ENCODE peak calls at places on chromosome 16, in six cellular contexts. One of them, this sample, is unnamed.

GRCh38 chr16:15990902-15991301 is 41.5 kb downstream of the ABCC1 start:
- DNase-seq in left ventricle myocardium inferior: no peak
- DNase-seq in substantia nigra: no peak
- DNase-seq in EL: no peak
- DNase-seq in cardiac fibroblast: no peak
- DNase-seq in NCI-H146: no peak
- DNase-seq in this sample: no peak

GRCh38 chr16:88878967-88879787 is 12.7 kb upstream of the PABPN1L start:
- DNase-seq in left ventricle myocardium inferior: no peak
- DNase-seq in substantia nigra: no peak
- DNase-seq in EL: no peak
- DNase-seq in cardiac fibroblast: no peak
- DNase-seq in NCI-H146: no peak
- DNase-seq in this sample: no peak

GRCh38 chr16:25006504-25007055 is 8.6 kb downstream of the ARHGAP17 start:
- DNase-seq in left ventricle myocardium inferior: no peak
- DNase-seq in substantia nigra: no peak
- DNase-seq in EL: peak
- DNase-seq in cardiac fibroblast: peak
- DNase-seq in NCI-H146: no peak
- DNase-seq in this sample: no peak

GRCh38 chr16:30997887-30998711 is 12.3 kb downstream of the STX1B start:
- DNase-seq in left ventricle myocardium inferior: no peak
- DNase-seq in substantia nigra: no peak
- DNase-seq in EL: peak
- DNase-seq in cardiac fibroblast: peak
- DNase-seq in NCI-H146: no peak
- DNase-seq in this sample: no peak

GRCh38 chr16:52293209-52293608 is 253.7 kb downstream of the TOX3 start:
- DNase-seq in left ventricle myocardium inferior: no peak
- DNase-seq in substantia nigra: no peak
- DNase-seq in EL: no peak
- DNase-seq in cardiac fibroblast: no peak
- DNase-seq in NCI-H146: no peak
- DNase-seq in this sample: no peak

GRCh38 chr16:68367034-68367433 is 56.2 kb downstream of the PRMT7 start:
- DNase-seq in left ventricle myocardium inferior: no peak
- DNase-seq in substantia nigra: no peak
- DNase-seq in EL: peak
- DNase-seq in cardiac fibroblast: peak
- DNase-seq in NCI-H146: peak
- DNase-seq in this sample: no peak

GRCh38 chr16:73058616-73059409 is 10.9 kb upstream of the ZFHX3 start:
- DNase-seq in left ventricle myocardium inferior: peak
- DNase-seq in substantia nigra: no peak
- DNase-seq in EL: peak
- DNase-seq in cardiac fibroblast: peak
- DNase-seq in NCI-H146: peak
- DNase-seq in this sample: peak

GRCh38 chr16:58225965-58226602 is 28.2 kb upstream of the CSNK2A2 start:
- DNase-seq in left ventricle myocardium inferior: no peak
- DNase-seq in substantia nigra: no peak
- DNase-seq in EL: no peak
- DNase-seq in cardiac fibroblast: no peak
- DNase-seq in NCI-H146: no peak
- DNase-seq in this sample: no peak

GRCh38 chr16:2086136-2086742 is 38.5 kb downstream of the TSC2 start:
- DNase-seq in left ventricle myocardium inferior: no peak
- DNase-seq in substantia nigra: no peak
- DNase-seq in EL: no peak
- DNase-seq in cardiac fibroblast: no peak
- DNase-seq in NCI-H146: no peak
- DNase-seq in this sample: no peak

GRCh38 chr16:89017956-89018604 is 41.1 kb upstream of the CBFA2T3 start:
- DNase-seq in left ventricle myocardium inferior: peak
- DNase-seq in substantia nigra: no peak
- DNase-seq in EL: peak
- DNase-seq in cardiac fibroblast: no peak
- DNase-seq in NCI-H146: no peak
- DNase-seq in this sample: no peak

GRCh38 chr16:49776085-49776501 is 79.8 kb downstream of the ZNF423 start:
- DNase-seq in left ventricle myocardium inferior: peak
- DNase-seq in substantia nigra: no peak
- DNase-seq in EL: no peak
- DNase-seq in cardiac fibroblast: peak
- DNase-seq in NCI-H146: no peak
- DNase-seq in this sample: no peak

GRCh38 chr16:53099318-53100130 is 44.7 kb downstream of the CHD9 start:
- DNase-seq in left ventricle myocardium inferior: peak
- DNase-seq in substantia nigra: peak
- DNase-seq in EL: peak
- DNase-seq in cardiac fibroblast: peak
- DNase-seq in NCI-H146: peak
- DNase-seq in this sample: peak

GRCh38 chr16:842061-842476 is 41.5 kb upstream of the GNG13 start:
- DNase-seq in left ventricle myocardium inferior: no peak
- DNase-seq in substantia nigra: no peak
- DNase-seq in EL: no peak
- DNase-seq in cardiac fibroblast: peak
- DNase-seq in NCI-H146: peak
- DNase-seq in this sample: no peak

GRCh38 chr16:57688987-57689771 is 5.4 kb upstream of the DRC7 start:
- DNase-seq in left ventricle myocardium inferior: no peak
- DNase-seq in substantia nigra: no peak
- DNase-seq in EL: no peak
- DNase-seq in cardiac fibroblast: no peak
- DNase-seq in NCI-H146: no peak
- DNase-seq in this sample: no peak

GRCh38 chr16:21101631-21102420 is 48.8 kb downstream of the DNAH3 start:
- DNase-seq in left ventricle myocardium inferior: peak
- DNase-seq in substantia nigra: no peak
- DNase-seq in EL: peak
- DNase-seq in cardiac fibroblast: peak
- DNase-seq in NCI-H146: no peak
- DNase-seq in this sample: peak

GRCh38 chr16:57485091-57485915 is 990 bp downstream of the DOK4 start:
- DNase-seq in left ventricle myocardium inferior: no peak
- DNase-seq in substantia nigra: no peak
- DNase-seq in EL: no peak
- DNase-seq in cardiac fibroblast: no peak
- DNase-seq in NCI-H146: no peak
- DNase-seq in this sample: no peak